ENCODE peak calls at places on chromosomes 2 and 18, in eight cellular contexts. M, P, U, J, S, I, Y and C are unnamed samples.

GRCh38 chr2:233489666-233490065 is 76.9 kb downstream of the USP40 start:
- DNase-seq in Y (no peak), U (no peak), J (no peak), I (no peak), S (no peak), M (no peak), P (no peak), C (no peak)

GRCh38 chr18:57475408-57475807 is 40.2 kb downstream of the ONECUT2 start:
- DNase-seq in I (no peak), S (no peak), M (no peak), J (no peak), Y (no peak), U (no peak), P (no peak), C (no peak)

GRCh38 chr2:191915750-191916149 is 68.9 kb upstream of the CAVIN2 start:
- DNase-seq in J (no peak), S (no peak), Y (no peak), M (no peak), U (no peak), I (no peak), P (no peak), C (no peak)

GRCh38 chr2:225010804-225011203 is 31.5 kb downstream of the DOCK10 start:
- DNase-seq in Y (no peak), U (no peak), M (no peak), P (no peak), I (no peak), S (no peak), J (no peak), C (no peak)

GRCh38 chr2:215619989-215620388 is 184.1 kb upstream of the FN1 start:
- DNase-seq in S (peak; percentile 21), U (peak; percentile 22), M (no peak), J (no peak), P (peak; percentile 79), Y (no peak), I (peak; percentile 37), C (no peak)

GRCh38 chr2:128498589-128498988 is 179.9 kb upstream of the HS6ST1 start:
- DNase-seq in P (no peak), I (no peak), J (no peak), Y (no peak), M (no peak), U (no peak), S (no peak), C (peak; percentile 50)

GRCh38 chr2:38218583-38218982 is 142.6 kb upstream of the CYP1B1 start:
- DNase-seq in I (no peak), P (no peak), U (no peak), J (peak; percentile 73), S (no peak), M (no peak), Y (no peak), C (peak; percentile 36)

GRCh38 chr2:64837925-64838641 is 151.1 kb upstream of the SLC1A4 start:
- DNase-seq in S (no peak), M (no peak), P (peak; percentile 81), I (no peak), J (no peak), U (peak; percentile 23), Y (no peak), C (no peak)

GRCh38 chr2:124678043-124678442 is 653.0 kb downstream of the CNTNAP5 start:
- DNase-seq in S (no peak), M (no peak), I (no peak), J (no peak), Y (no peak), U (no peak), P (no peak), C (no peak)

GRCh38 chr2:174631009-174631981 is 33.7 kb upstream of the WIPF1 start:
- DNase-seq in S (no peak), U (no peak), J (no peak), P (no peak), M (no peak), I (no peak), Y (no peak), C (no peak)

GRCh38 chr2:182018218-182018617 is 32.6 kb downstream of the PPP1R1C start:
- DNase-seq in M (no peak), P (no peak), I (no peak), J (no peak), U (no peak), Y (no peak), S (no peak), C (no peak)

GRCh38 chr2:171347591-171348032 is 86.2 kb downstream of the METTL8 start:
- DNase-seq in U (no peak), J (no peak), Y (no peak), M (no peak), S (no peak), P (no peak), I (no peak), C (no peak)

GRCh38 chr18:42038936-42039335 is 83.9 kb downstream of the PIK3C3 start:
- DNase-seq in Y (no peak), S (no peak), P (no peak), J (no peak), U (no peak), I (no peak), M (no peak), C (no peak)

GRCh38 chr2:237180225-237180624 is 94.5 kb downstream of the COPS8 start:
- DNase-seq in M (no peak), I (no peak), S (no peak), U (no peak), J (no peak), P (no peak), Y (no peak), C (no peak)

GRCh38 chr2:207328944-207329386 is 163.2 kb upstream of the KLF7 start:
- DNase-seq in J (no peak), M (no peak), I (no peak), S (no peak), U (no peak), P (no peak), Y (no peak), C (no peak)

DNA sequence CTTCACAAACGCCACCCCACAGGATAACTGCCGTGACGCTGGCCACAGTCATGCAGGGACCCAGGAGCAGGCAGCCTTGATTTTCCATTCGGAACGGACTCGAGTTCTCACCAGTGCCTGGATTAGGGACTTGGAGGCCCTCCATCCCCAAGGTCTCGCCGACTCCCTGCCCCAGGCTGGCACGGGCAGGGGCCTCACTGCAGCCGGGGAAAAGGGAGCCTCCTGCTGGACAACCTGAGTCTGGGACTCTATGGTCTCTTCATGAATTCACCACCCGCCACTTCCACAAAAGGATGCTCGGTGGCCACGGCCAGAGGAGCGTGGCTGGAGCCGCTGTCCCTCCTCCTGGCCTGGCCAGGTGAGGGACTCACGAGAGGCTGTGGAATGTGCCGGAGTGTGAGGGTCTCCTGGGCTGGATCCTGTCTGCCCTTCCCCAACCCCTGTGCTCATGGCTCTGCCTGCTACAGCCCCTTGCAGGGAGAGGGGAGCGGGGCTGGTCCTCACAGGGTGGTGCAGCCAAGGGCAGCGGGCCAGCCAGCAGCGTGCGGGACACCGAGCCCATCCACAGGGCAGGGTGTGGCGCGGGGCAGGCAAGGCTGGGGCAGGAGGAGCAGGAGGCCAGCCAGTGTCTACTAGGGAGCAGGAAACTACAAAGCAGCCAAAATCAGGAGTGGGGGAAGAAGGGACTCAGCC is 42.3 kb downstream of the AQP12A start:
- DNase-seq in I (no peak), Y (no peak), U (no peak), P (peak; percentile 60), M (no peak), S (peak; percentile 69), J (no peak), C (no peak)
- TF ChIP-seq CTCF in I (no peak), Y (no peak), U (no peak), P (peak; percentile 65), M (no peak), S (no peak), J (no peak), C (no peak)

DNA sequence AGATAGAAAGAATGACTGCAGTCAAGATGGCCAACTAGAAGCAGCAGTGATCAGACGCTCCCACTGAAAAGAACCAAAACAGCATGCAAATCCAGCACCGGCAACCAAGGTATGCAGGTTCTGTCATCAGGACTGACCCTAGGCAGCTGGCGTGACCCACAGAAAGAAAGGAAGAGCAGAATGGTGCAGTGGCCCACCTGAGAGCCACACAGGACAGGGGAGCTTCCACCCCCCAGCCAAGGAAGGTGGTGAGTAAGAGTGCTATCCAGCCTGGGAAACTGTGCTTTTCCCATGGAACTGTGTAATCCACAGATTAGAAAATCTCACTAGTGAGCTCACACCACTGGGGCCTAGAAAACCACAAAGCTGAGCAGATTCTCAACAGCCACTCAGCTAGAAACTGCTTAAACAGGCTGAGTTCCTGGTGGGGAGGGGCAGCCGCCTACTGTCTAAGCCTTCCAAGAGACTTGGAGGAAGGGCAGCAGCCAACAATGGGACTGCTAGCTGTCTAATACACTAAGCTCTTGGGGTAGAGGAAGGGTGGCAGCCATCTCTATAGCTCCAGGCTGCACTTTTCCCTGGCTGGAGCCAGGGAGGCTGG is 127.9 kb downstream of the EVA1A start:
- DNase-seq in M (no peak), Y (no peak), S (no peak), I (no peak), J (no peak), P (no peak), U (no peak), C (no peak)
- TF ChIP-seq POLR2A in M (no peak), Y (no peak), S (no peak), I (no peak), J (no peak), P (no peak), U (no peak), C (no peak)

DNA sequence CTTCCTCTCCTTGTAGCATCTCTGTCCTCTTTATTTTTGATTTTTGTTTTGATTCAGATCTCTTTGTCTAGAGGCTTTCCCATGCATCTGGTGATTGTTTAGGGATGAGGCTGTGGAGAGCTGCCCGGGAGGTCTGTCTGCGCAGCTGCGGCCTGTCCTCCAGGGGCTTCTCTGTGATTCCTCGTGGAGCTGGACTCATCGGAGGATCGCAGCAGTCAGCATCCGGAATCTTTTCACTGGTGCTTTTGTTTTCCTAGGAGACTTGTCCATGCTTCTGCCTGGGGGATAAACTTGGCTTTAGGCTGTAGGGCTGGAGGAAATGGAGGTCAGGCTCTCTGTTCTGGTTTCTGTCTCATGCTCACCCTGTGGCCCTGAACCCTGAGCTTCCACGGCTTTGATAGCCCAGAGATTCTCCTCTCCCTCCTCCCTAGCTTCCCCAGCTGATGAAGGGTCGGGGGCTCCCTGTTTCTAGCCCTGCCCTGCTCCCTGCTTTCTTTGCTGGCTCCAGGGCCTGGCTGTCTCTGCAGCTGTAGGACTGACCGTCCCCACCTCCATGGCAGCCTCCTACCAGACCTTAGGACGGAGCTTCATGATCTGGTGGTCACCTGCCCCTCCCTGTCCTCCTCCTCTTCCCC is 35.5 kb downstream of the ZNF532 start:
- DNase-seq in J (no peak), S (no peak), M (no peak), I (no peak), Y (no peak), U (no peak), P (no peak), C (no peak)
- TF ChIP-seq CTCF in J (no peak), S (no peak), M (no peak), I (no peak), Y (no peak), U (no peak), P (no peak), C (no peak)

GRCh38 chr2:208386546-208386945 is 20.0 kb upstream of the PTH2R start:
- DNase-seq in I (no peak), J (no peak), M (no peak), S (no peak), Y (no peak), P (no peak), U (no peak), C (no peak)

GRCh38 chr2:208384637-208385036 is 22.0 kb upstream of the PTH2R start:
- DNase-seq in J (no peak), I (no peak), Y (no peak), U (no peak), P (no peak), M (no peak), S (no peak), C (no peak)

GRCh38 chr2:208392300-208392699 is 14.3 kb upstream of the PTH2R start:
- DNase-seq in J (no peak), U (no peak), Y (no peak), I (no peak), S (no peak), P (no peak), M (no peak), C (no peak)

GRCh38 chr2:208389940-208390339 is 16.7 kb upstream of the PTH2R start:
- DNase-seq in J (no peak), S (no peak), Y (no peak), P (no peak), M (no peak), U (no peak), I (no peak), C (no peak)
- TF ChIP-seq POLR2A in J (no peak), S (no peak), Y (no peak), P (no peak), M (no peak), U (no peak), I (no peak), C (no peak)